ENCODE peak calls at places on chromosome 1, in seven cellular contexts. One of them, this sample, is unnamed.

GRCh38 chr1:19860418-19860817 is 21.8 kb upstream of the OTUD3 start:
- DNase-seq in tibial artery: no peak
- DNase-seq in iPS DF 6.9: no peak
- DNase-seq in activated CD8-positive, alpha-beta memory T cell treated with anti-CD3 and anti-CD28 coated beads, Interleukin-2, amount 50 U/mL, for 4 hours: no peak
- DNase-seq in amygdala: no peak
- DNase-seq in kidney glomerular epithelial cell: no peak
- DNase-seq in NCI-H1092 treated with DMSO at 0.1 percent for 48 hours: no peak
- DNase-seq in this sample: no peak

GRCh38 chr1:46413596-46413985 is 19.5 kb downstream of the FAAH start:
- DNase-seq in tibial artery: no peak
- DNase-seq in NCI-H1092 treated with DMSO at 0.1 percent for 48 hours: no peak
- DNase-seq in amygdala: no peak
- DNase-seq in activated CD8-positive, alpha-beta memory T cell treated with anti-CD3 and anti-CD28 coated beads, Interleukin-2, amount 50 U/mL, for 4 hours: peak
- DNase-seq in kidney glomerular epithelial cell: no peak
- DNase-seq in iPS DF 6.9: no peak
- DNase-seq in this sample: no peak

GRCh38 chr1:227943354-227943753 is 4.4 kb downstream of the WNT9A start:
- DNase-seq in tibial artery: no peak
- DNase-seq in kidney glomerular epithelial cell: no peak
- DNase-seq in iPS DF 6.9: no peak
- DNase-seq in activated CD8-positive, alpha-beta memory T cell treated with anti-CD3 and anti-CD28 coated beads, Interleukin-2, amount 50 U/mL, for 4 hours: no peak
- DNase-seq in amygdala: no peak
- DNase-seq in NCI-H1092 treated with DMSO at 0.1 percent for 48 hours: no peak
- DNase-seq in this sample: no peak

GRCh38 chr1:31886866-31887265 is 51.3 kb downstream of the PTP4A2 start:
- DNase-seq in activated CD8-positive, alpha-beta memory T cell treated with anti-CD3 and anti-CD28 coated beads, Interleukin-2, amount 50 U/mL, for 4 hours: no peak
- DNase-seq in amygdala: no peak
- DNase-seq in iPS DF 6.9: no peak
- DNase-seq in tibial artery: no peak
- DNase-seq in kidney glomerular epithelial cell: no peak
- DNase-seq in NCI-H1092 treated with DMSO at 0.1 percent for 48 hours: no peak
- DNase-seq in this sample: no peak

GRCh38 chr1:222654849-222655248 is 37.0 kb downstream of the MIA3 start:
- DNase-seq in NCI-H1092 treated with DMSO at 0.1 percent for 48 hours: no peak
- DNase-seq in kidney glomerular epithelial cell: no peak
- DNase-seq in amygdala: no peak
- DNase-seq in activated CD8-positive, alpha-beta memory T cell treated with anti-CD3 and anti-CD28 coated beads, Interleukin-2, amount 50 U/mL, for 4 hours: peak
- DNase-seq in tibial artery: no peak
- DNase-seq in iPS DF 6.9: no peak
- DNase-seq in this sample: no peak

GRCh38 chr1:169031566-169032224 is 74.8 kb upstream of the ATP1B1 start:
- DNase-seq in tibial artery: no peak
- DNase-seq in iPS DF 6.9: no peak
- DNase-seq in kidney glomerular epithelial cell: no peak
- DNase-seq in NCI-H1092 treated with DMSO at 0.1 percent for 48 hours: no peak
- DNase-seq in activated CD8-positive, alpha-beta memory T cell treated with anti-CD3 and anti-CD28 coated beads, Interleukin-2, amount 50 U/mL, for 4 hours: no peak
- DNase-seq in amygdala: no peak
- DNase-seq in this sample: no peak

GRCh38 chr1:243723458-243724043 is 126.5 kb downstream of the AKT3 start:
- DNase-seq in amygdala: no peak
- DNase-seq in activated CD8-positive, alpha-beta memory T cell treated with anti-CD3 and anti-CD28 coated beads, Interleukin-2, amount 50 U/mL, for 4 hours: no peak
- DNase-seq in NCI-H1092 treated with DMSO at 0.1 percent for 48 hours: peak
- DNase-seq in iPS DF 6.9: no peak
- DNase-seq in kidney glomerular epithelial cell: no peak
- DNase-seq in tibial artery: no peak
- DNase-seq in this sample: no peak

GRCh38 chr1:169741666-169742394 is 8.0 kb upstream of the SELE start:
- DNase-seq in iPS DF 6.9: no peak
- DNase-seq in NCI-H1092 treated with DMSO at 0.1 percent for 48 hours: no peak
- DNase-seq in kidney glomerular epithelial cell: peak
- DNase-seq in amygdala: no peak
- DNase-seq in tibial artery: no peak
- DNase-seq in activated CD8-positive, alpha-beta memory T cell treated with anti-CD3 and anti-CD28 coated beads, Interleukin-2, amount 50 U/mL, for 4 hours: no peak
- DNase-seq in this sample: no peak

GRCh38 chr1:241271427-241271826 is 85.6 kb downstream of the RGS7 start:
- DNase-seq in activated CD8-positive, alpha-beta memory T cell treated with anti-CD3 and anti-CD28 coated beads, Interleukin-2, amount 50 U/mL, for 4 hours: no peak
- DNase-seq in iPS DF 6.9: no peak
- DNase-seq in kidney glomerular epithelial cell: no peak
- DNase-seq in tibial artery: no peak
- DNase-seq in NCI-H1092 treated with DMSO at 0.1 percent for 48 hours: no peak
- DNase-seq in amygdala: no peak
- DNase-seq in this sample: no peak

GRCh38 chr1:32972814-32973428 is 8.3 kb upstream of the RNF19B start:
- DNase-seq in activated CD8-positive, alpha-beta memory T cell treated with anti-CD3 and anti-CD28 coated beads, Interleukin-2, amount 50 U/mL, for 4 hours: no peak
- DNase-seq in NCI-H1092 treated with DMSO at 0.1 percent for 48 hours: peak
- DNase-seq in amygdala: peak
- DNase-seq in iPS DF 6.9: no peak
- DNase-seq in kidney glomerular epithelial cell: peak
- DNase-seq in tibial artery: peak
- DNase-seq in this sample: no peak

GRCh38 chr1:218850367-218850766 is 323.3 kb upstream of the LYPLAL1 start:
- DNase-seq in NCI-H1092 treated with DMSO at 0.1 percent for 48 hours: no peak
- DNase-seq in tibial artery: no peak
- DNase-seq in activated CD8-positive, alpha-beta memory T cell treated with anti-CD3 and anti-CD28 coated beads, Interleukin-2, amount 50 U/mL, for 4 hours: no peak
- DNase-seq in iPS DF 6.9: no peak
- DNase-seq in amygdala: no peak
- DNase-seq in kidney glomerular epithelial cell: no peak
- DNase-seq in this sample: no peak

GRCh38 chr1:174337000-174337681 is 110.6 kb upstream of the GPR52 start:
- DNase-seq in tibial artery: no peak
- DNase-seq in kidney glomerular epithelial cell: no peak
- DNase-seq in activated CD8-positive, alpha-beta memory T cell treated with anti-CD3 and anti-CD28 coated beads, Interleukin-2, amount 50 U/mL, for 4 hours: no peak
- DNase-seq in iPS DF 6.9: no peak
- DNase-seq in NCI-H1092 treated with DMSO at 0.1 percent for 48 hours: no peak
- DNase-seq in amygdala: no peak
- DNase-seq in this sample: no peak

GRCh38 chr1:27520651-27521050 is 30.7 kb upstream of the WASF2 start:
- DNase-seq in tibial artery: no peak
- DNase-seq in activated CD8-positive, alpha-beta memory T cell treated with anti-CD3 and anti-CD28 coated beads, Interleukin-2, amount 50 U/mL, for 4 hours: no peak
- DNase-seq in kidney glomerular epithelial cell: no peak
- DNase-seq in iPS DF 6.9: no peak
- DNase-seq in NCI-H1092 treated with DMSO at 0.1 percent for 48 hours: no peak
- DNase-seq in amygdala: peak
- DNase-seq in this sample: no peak

GRCh38 chr1:157691285-157691920 is 9.2 kb downstream of the FCRL3 start:
- DNase-seq in tibial artery: no peak
- DNase-seq in iPS DF 6.9: peak
- DNase-seq in NCI-H1092 treated with DMSO at 0.1 percent for 48 hours: peak
- DNase-seq in amygdala: no peak
- DNase-seq in activated CD8-positive, alpha-beta memory T cell treated with anti-CD3 and anti-CD28 coated beads, Interleukin-2, amount 50 U/mL, for 4 hours: no peak
- DNase-seq in kidney glomerular epithelial cell: peak
- DNase-seq in this sample: peak

GRCh38 chr1:236576004-236576403 is 28.3 kb downstream of the HEATR1 start:
- DNase-seq in tibial artery: no peak
- DNase-seq in amygdala: no peak
- DNase-seq in activated CD8-positive, alpha-beta memory T cell treated with anti-CD3 and anti-CD28 coated beads, Interleukin-2, amount 50 U/mL, for 4 hours: no peak
- DNase-seq in kidney glomerular epithelial cell: no peak
- DNase-seq in NCI-H1092 treated with DMSO at 0.1 percent for 48 hours: no peak
- DNase-seq in iPS DF 6.9: no peak
- DNase-seq in this sample: no peak

GRCh38 chr1:221431068-221431651 is 310.7 kb downstream of the DUSP10 start:
- DNase-seq in amygdala: no peak
- DNase-seq in iPS DF 6.9: no peak
- DNase-seq in NCI-H1092 treated with DMSO at 0.1 percent for 48 hours: peak
- DNase-seq in tibial artery: no peak
- DNase-seq in activated CD8-positive, alpha-beta memory T cell treated with anti-CD3 and anti-CD28 coated beads, Interleukin-2, amount 50 U/mL, for 4 hours: no peak
- DNase-seq in kidney glomerular epithelial cell: no peak
- DNase-seq in this sample: no peak

GRCh38 chr1:85846706-85847105 is 138.5 kb upstream of the ZNHIT6 start:
- DNase-seq in NCI-H1092 treated with DMSO at 0.1 percent for 48 hours: no peak
- DNase-seq in kidney glomerular epithelial cell: no peak
- DNase-seq in tibial artery: no peak
- DNase-seq in iPS DF 6.9: no peak
- DNase-seq in activated CD8-positive, alpha-beta memory T cell treated with anti-CD3 and anti-CD28 coated beads, Interleukin-2, amount 50 U/mL, for 4 hours: no peak
- DNase-seq in amygdala: no peak
- DNase-seq in this sample: no peak

GRCh38 chr1:93738075-93738622 is 56.5 kb upstream of the BCAR3 start:
- DNase-seq in amygdala: no peak
- DNase-seq in NCI-H1092 treated with DMSO at 0.1 percent for 48 hours: no peak
- DNase-seq in iPS DF 6.9: no peak
- DNase-seq in activated CD8-positive, alpha-beta memory T cell treated with anti-CD3 and anti-CD28 coated beads, Interleukin-2, amount 50 U/mL, for 4 hours: no peak
- DNase-seq in kidney glomerular epithelial cell: peak
- DNase-seq in tibial artery: no peak
- DNase-seq in this sample: peak

GRCh38 chr1:31152181-31152768 is 86.8 kb upstream of the PUM1 start:
- DNase-seq in iPS DF 6.9: no peak
- DNase-seq in kidney glomerular epithelial cell: no peak
- DNase-seq in activated CD8-positive, alpha-beta memory T cell treated with anti-CD3 and anti-CD28 coated beads, Interleukin-2, amount 50 U/mL, for 4 hours: no peak
- DNase-seq in amygdala: peak
- DNase-seq in NCI-H1092 treated with DMSO at 0.1 percent for 48 hours: no peak
- DNase-seq in tibial artery: no peak
- DNase-seq in this sample: peak

GRCh38 chr1:174156437-174156836 is 2.9 kb upstream of the RABGAP1L start:
- DNase-seq in amygdala: no peak
- DNase-seq in NCI-H1092 treated with DMSO at 0.1 percent for 48 hours: no peak
- DNase-seq in iPS DF 6.9: no peak
- DNase-seq in tibial artery: no peak
- DNase-seq in kidney glomerular epithelial cell: no peak
- DNase-seq in activated CD8-positive, alpha-beta memory T cell treated with anti-CD3 and anti-CD28 coated beads, Interleukin-2, amount 50 U/mL, for 4 hours: no peak
- DNase-seq in this sample: no peak

GRCh38 chr1:15923241-15923640 is 52.7 kb downstream of the ZBTB17 start:
- DNase-seq in iPS DF 6.9: no peak
- DNase-seq in amygdala: no peak
- DNase-seq in tibial artery: no peak
- DNase-seq in NCI-H1092 treated with DMSO at 0.1 percent for 48 hours: no peak
- DNase-seq in activated CD8-positive, alpha-beta memory T cell treated with anti-CD3 and anti-CD28 coated beads, Interleukin-2, amount 50 U/mL, for 4 hours: no peak
- DNase-seq in kidney glomerular epithelial cell: peak
- DNase-seq in this sample: peak

GRCh38 chr1:224929335-224930237 is at the start of gene DNAH14:
- DNase-seq in iPS DF 6.9: peak
- DNase-seq in activated CD8-positive, alpha-beta memory T cell treated with anti-CD3 and anti-CD28 coated beads, Interleukin-2, amount 50 U/mL, for 4 hours: no peak
- DNase-seq in kidney glomerular epithelial cell: peak
- DNase-seq in amygdala: no peak
- DNase-seq in tibial artery: no peak
- DNase-seq in NCI-H1092 treated with DMSO at 0.1 percent for 48 hours: peak
- DNase-seq in this sample: peak

GRCh38 chr1:180188103-180188506 is 33.4 kb downstream of the QSOX1 start:
- DNase-seq in kidney glomerular epithelial cell: peak
- DNase-seq in amygdala: peak
- DNase-seq in tibial artery: no peak
- DNase-seq in activated CD8-positive, alpha-beta memory T cell treated with anti-CD3 and anti-CD28 coated beads, Interleukin-2, amount 50 U/mL, for 4 hours: no peak
- DNase-seq in NCI-H1092 treated with DMSO at 0.1 percent for 48 hours: peak
- DNase-seq in iPS DF 6.9: peak
- DNase-seq in this sample: peak

GRCh38 chr1:15848143-15848928 is 829 bp downstream of the SPEN start:
- DNase-seq in NCI-H1092 treated with DMSO at 0.1 percent for 48 hours: peak
- DNase-seq in amygdala: no peak
- DNase-seq in kidney glomerular epithelial cell: no peak
- DNase-seq in tibial artery: peak
- DNase-seq in activated CD8-positive, alpha-beta memory T cell treated with anti-CD3 and anti-CD28 coated beads, Interleukin-2, amount 50 U/mL, for 4 hours: peak
- DNase-seq in iPS DF 6.9: no peak
- DNase-seq in this sample: no peak

GRCh38 chr1:31421404-31422040 is 8.5 kb downstream of the SERINC2 start:
- DNase-seq in NCI-H1092 treated with DMSO at 0.1 percent for 48 hours: no peak
- DNase-seq in activated CD8-positive, alpha-beta memory T cell treated with anti-CD3 and anti-CD28 coated beads, Interleukin-2, amount 50 U/mL, for 4 hours: no peak
- DNase-seq in iPS DF 6.9: no peak
- DNase-seq in amygdala: no peak
- DNase-seq in kidney glomerular epithelial cell: no peak
- DNase-seq in tibial artery: no peak
- DNase-seq in this sample: no peak

GRCh38 chr1:223233410-223234163 is 90.5 kb upstream of the TLR5 start:
- DNase-seq in kidney glomerular epithelial cell: peak
- DNase-seq in activated CD8-positive, alpha-beta memory T cell treated with anti-CD3 and anti-CD28 coated beads, Interleukin-2, amount 50 U/mL, for 4 hours: no peak
- DNase-seq in tibial artery: no peak
- DNase-seq in amygdala: no peak
- DNase-seq in NCI-H1092 treated with DMSO at 0.1 percent for 48 hours: no peak
- DNase-seq in iPS DF 6.9: no peak
- DNase-seq in this sample: peak

GRCh38 chr1:222171005-222171404 is 376.9 kb downstream of the HHIPL2 start:
- DNase-seq in NCI-H1092 treated with DMSO at 0.1 percent for 48 hours: peak
- DNase-seq in activated CD8-positive, alpha-beta memory T cell treated with anti-CD3 and anti-CD28 coated beads, Interleukin-2, amount 50 U/mL, for 4 hours: no peak
- DNase-seq in kidney glomerular epithelial cell: peak
- DNase-seq in amygdala: no peak
- DNase-seq in tibial artery: no peak
- DNase-seq in iPS DF 6.9: no peak
- DNase-seq in this sample: peak

GRCh38 chr1:246803891-246804290 is 79.7 kb downstream of the SCCPDH start:
- DNase-seq in iPS DF 6.9: no peak
- DNase-seq in amygdala: no peak
- DNase-seq in tibial artery: no peak
- DNase-seq in activated CD8-positive, alpha-beta memory T cell treated with anti-CD3 and anti-CD28 coated beads, Interleukin-2, amount 50 U/mL, for 4 hours: no peak
- DNase-seq in kidney glomerular epithelial cell: no peak
- DNase-seq in NCI-H1092 treated with DMSO at 0.1 percent for 48 hours: no peak
- DNase-seq in this sample: no peak

GRCh38 chr1:6148497-6149241 is 31.5 kb downstream of the CHD5 start:
- DNase-seq in iPS DF 6.9: no peak
- DNase-seq in activated CD8-positive, alpha-beta memory T cell treated with anti-CD3 and anti-CD28 coated beads, Interleukin-2, amount 50 U/mL, for 4 hours: peak
- DNase-seq in amygdala: no peak
- DNase-seq in NCI-H1092 treated with DMSO at 0.1 percent for 48 hours: peak
- DNase-seq in kidney glomerular epithelial cell: no peak
- DNase-seq in tibial artery: no peak
- DNase-seq in this sample: no peak

GRCh38 chr1:55580845-55581332 is 365.7 kb upstream of the USP24 start:
- DNase-seq in tibial artery: no peak
- DNase-seq in amygdala: no peak
- DNase-seq in NCI-H1092 treated with DMSO at 0.1 percent for 48 hours: no peak
- DNase-seq in iPS DF 6.9: no peak
- DNase-seq in activated CD8-positive, alpha-beta memory T cell treated with anti-CD3 and anti-CD28 coated beads, Interleukin-2, amount 50 U/mL, for 4 hours: no peak
- DNase-seq in kidney glomerular epithelial cell: peak
- DNase-seq in this sample: peak

This sample was measured in RCC 7860.